ENCODE peak calls at places on chromosomes 7 and 10, in nine cellular contexts. A, B, W, D, P, C, V, L and S are unnamed samples.

GRCh38 chr10:90288403-90288933 is 569.4 kb downstream of the HTR7 start:
- DNase-seq in A (no peak), B (peak; percentile 4), W (no peak), D (no peak), P (no peak), C (no peak), V (no peak), L (peak; percentile 70), S (no peak)

GRCh38 chr10:12479924-12480323 is 130.6 kb downstream of the CAMK1D start:
- DNase-seq in A (no peak), B (no peak), W (no peak), D (no peak), P (no peak), C (no peak), V (no peak), L (no peak), S (no peak)

GRCh38 chr10:60230892-60231291 is 158.8 kb downstream of the ANK3 start:
- DNase-seq in A (no peak), B (no peak), W (no peak), D (no peak), P (no peak), C (no peak), V (no peak), L (peak; percentile 46), S (no peak)

GRCh38 chr7:30649717-30650116 is 32.5 kb downstream of the CRHR2 start:
- DNase-seq in A (no peak), B (no peak), W (no peak), D (no peak), P (no peak), C (no peak), V (no peak), L (no peak), S (no peak)

GRCh38 chr10:130169136-130169888 is 33.1 kb downstream of the GLRX3 start:
- DNase-seq in A (no peak), B (no peak), W (no peak), D (no peak), P (no peak), C (no peak), V (no peak), L (peak; percentile 70), S (no peak)

GRCh38 chr7:120272261-120272895 is 597 bp upstream of the KCND2 start:
- DNase-seq in A (no peak), B (peak; percentile 28), W (peak; percentile 41), D (no peak), P (peak; percentile 23), C (no peak), V (no peak), L (peak; percentile 76), S (no peak)

GRCh38 chr10:3186365-3186764 is 13.8 kb upstream of the PITRM1 start:
- DNase-seq in A (no peak), B (no peak), W (no peak), D (peak; percentile 45), P (no peak), C (no peak), V (peak; percentile 72), L (no peak), S (no peak)

GRCh38 chr10:61612009-61612408 is 50.7 kb upstream of the CABCOCO1 start:
- DNase-seq in A (peak; percentile 42), B (no peak), W (no peak), D (no peak), P (no peak), C (peak; percentile 43), V (no peak), L (no peak), S (no peak)

GRCh38 chr10:19347592-19347991 is 299.0 kb downstream of the MALRD1 start:
- DNase-seq in A (no peak), B (no peak), W (peak; percentile 10), D (no peak), P (no peak), C (no peak), V (no peak), L (peak; percentile 16), S (peak; percentile 12)
- TF ChIP-seq CTCF in A (no peak), B (no peak), W (peak; percentile 34), D (no peak), P (peak; percentile 30), C (no peak), V (no peak), L (peak; percentile 36), S (no peak)

DNA sequence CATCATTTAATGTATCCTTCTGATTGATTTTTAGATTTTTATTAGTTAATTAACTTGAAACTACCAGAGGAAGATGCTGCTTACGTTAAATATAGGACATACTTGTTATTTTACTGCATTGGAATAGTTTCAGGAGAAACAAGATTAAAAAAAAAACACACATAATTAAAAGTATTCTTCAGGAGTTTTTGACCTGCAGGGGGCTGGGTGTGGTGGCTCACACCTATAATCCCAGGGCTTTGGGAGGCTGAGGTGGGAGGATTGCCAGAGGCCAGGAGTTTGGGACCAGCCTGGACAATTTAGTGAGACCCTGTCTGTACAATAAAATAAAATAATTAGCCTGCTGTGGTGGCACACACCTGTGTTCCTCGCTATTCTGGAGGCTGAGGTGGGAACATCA is 10.7 kb downstream of the CBLL1 start:
- DNase-seq in A (no peak), B (no peak), W (no peak), D (no peak), P (no peak), C (no peak), V (no peak), L (no peak), S (no peak)
- TF ChIP-seq CTCF in A (no peak), B (no peak), W (no peak), D (no peak), P (peak; percentile 25), C (peak; percentile 20), V (no peak), L (peak; percentile 17), S (peak; percentile 42)

GRCh38 chr10:32893431-32893830 is 64.6 kb downstream of the ITGB1 start:
- DNase-seq in A (no peak), B (no peak), W (no peak), D (no peak), P (no peak), C (no peak), V (no peak), L (no peak), S (no peak)
- TF ChIP-seq CTCF in A (no peak), B (no peak), W (no peak), D (no peak), P (peak; percentile 7), C (no peak), V (no peak), L (no peak), S (peak; percentile 20)

GRCh38 chr7:107152011-107152410 is 16.8 kb upstream of the HBP1 start:
- DNase-seq in A (no peak), B (no peak), W (no peak), D (no peak), P (no peak), C (no peak), V (no peak), L (peak; percentile 28), S (no peak)
- TF ChIP-seq CTCF in A (no peak), B (no peak), W (no peak), D (no peak), P (no peak), C (no peak), V (no peak), L (no peak), S (no peak)

GRCh38 chr10:66586073-66586472 is 339.8 kb upstream of the LRRTM3 start:
- DNase-seq in A (no peak), B (peak; percentile 54), W (no peak), D (no peak), P (no peak), C (no peak), V (no peak), L (no peak), S (peak; percentile 6)
- TF ChIP-seq CTCF in A (no peak), B (no peak), W (peak; percentile 36), D (no peak), P (peak; percentile 16), C (peak; percentile 37), V (no peak), L (no peak), S (peak; percentile 21)